ENCODE peak calls at places on chromosomes 7 and 10, in four cellular contexts. V, A, P and T are unnamed samples.

GRCh38 chr10:1406976-1407945 is 330.1 kb downstream of the ADARB2 start:
- DNase-seq in A (no peak), V (no peak), P (no peak), T (no peak)

GRCh38 chr7:2403718-2404648 is 572 bp downstream of the CHST12 start:
- DNase-seq in V (peak), A (peak), P (no peak), T (no peak)

GRCh38 chr10:103661198-103661950 is 167.9 kb downstream of the NEURL1 start:
- DNase-seq in P (peak), A (peak), V (peak), T (peak)

GRCh38 chr10:78339251-78339650 is 305.6 kb downstream of the RPS24 start:
- DNase-seq in A (no peak), V (no peak), P (no peak), T (peak)

GRCh38 chr10:33022090-33022489 is 64.1 kb upstream of the ITGB1 start:
- DNase-seq in V (no peak), A (no peak), P (no peak), T (no peak)

GRCh38 chr7:88291401-88292173 is 15.1 kb downstream of the STEAP4 start:
- DNase-seq in P (no peak), A (no peak), V (peak), T (no peak)

GRCh38 chr10:86393858-86394472 is 27.4 kb upstream of the GRID1 start:
- DNase-seq in V (no peak), P (no peak), A (no peak), T (no peak)

GRCh38 chr10:70299876-70300275 is 16.1 kb upstream of the NPFFR1 start:
- DNase-seq in P (no peak), V (no peak), A (no peak), T (no peak)

GRCh38 chr10:49187950-49188761 is at the start of gene TMEM273:
- DNase-seq in A (no peak), V (no peak), P (no peak), T (no peak)

GRCh38 chr10:13206546-13207443 is 27.4 kb downstream of the UCMA start:
- DNase-seq in V (peak), P (no peak), A (no peak), T (no peak)

GRCh38 chr7:33790746-33791145 is 114.6 kb upstream of the BMPER start:
- DNase-seq in A (peak), P (peak), V (no peak), T (peak)

GRCh38 chr7:2313450-2314208 is 612 bp downstream of the SNX8 start:
- DNase-seq in A (no peak), P (no peak), V (no peak), T (no peak)

GRCh38 chr10:5812283-5813090 is 747 bp downstream of the GDI2 start:
- DNase-seq in P (no peak), V (no peak), A (peak), T (no peak)

GRCh38 chr7:121798076-121798475 is 74.9 kb upstream of the PTPRZ1 start:
- DNase-seq in A (peak), P (no peak), V (no peak), T (no peak)

DNA sequence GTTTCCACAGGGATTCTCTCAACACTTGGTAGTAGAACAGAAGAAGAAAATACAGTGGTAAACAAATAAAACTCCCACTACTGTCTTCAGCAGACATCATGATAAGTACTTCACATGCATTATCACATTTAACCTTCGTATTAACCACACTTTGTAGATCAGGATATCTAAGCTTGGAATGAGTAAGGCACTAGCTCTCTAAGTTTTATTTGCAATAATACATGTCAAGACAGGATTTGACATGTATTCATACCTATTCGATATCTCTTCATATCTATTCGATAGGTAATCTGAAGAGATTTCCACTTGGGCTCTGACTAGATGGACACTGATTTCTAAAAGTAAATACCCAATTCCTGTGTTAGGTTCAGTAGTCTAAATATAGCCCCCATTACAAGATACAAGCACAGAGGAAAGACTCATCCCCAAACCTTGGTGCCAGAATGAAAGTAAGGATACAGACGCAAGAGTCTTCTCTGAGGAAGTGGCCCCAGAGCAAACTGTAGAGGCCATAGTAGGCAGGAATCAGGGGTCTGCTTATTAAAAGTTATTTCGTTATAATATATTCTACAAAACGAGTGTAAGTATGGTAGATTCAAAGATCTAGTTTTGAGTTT is 58.4 kb downstream of the FOXP2 start:
- DNase-seq in P (no peak), V (no peak), A (no peak), T (no peak)
- H3K14ac ChIP-seq in P (no peak), V (no peak), A (no peak), T (no peak)

GRCh38 chr7:133582766-133583523 is 330.1 kb downstream of the EXOC4 start:
- DNase-seq in A (no peak), V (peak), P (no peak), T (no peak)

GRCh38 chr7:133590795-133591194 is 337.9 kb downstream of the EXOC4 start:
- DNase-seq in P (no peak), V (no peak), A (no peak), T (no peak)

GRCh38 chr7:133586253-133586652 is 333.4 kb downstream of the EXOC4 start:
- DNase-seq in V (no peak), P (no peak), A (no peak), T (no peak)

GRCh38 chr7:133583545-133584171 is 330.8 kb downstream of the EXOC4 start:
- DNase-seq in P (no peak), A (no peak), V (no peak), T (no peak)

DNA sequence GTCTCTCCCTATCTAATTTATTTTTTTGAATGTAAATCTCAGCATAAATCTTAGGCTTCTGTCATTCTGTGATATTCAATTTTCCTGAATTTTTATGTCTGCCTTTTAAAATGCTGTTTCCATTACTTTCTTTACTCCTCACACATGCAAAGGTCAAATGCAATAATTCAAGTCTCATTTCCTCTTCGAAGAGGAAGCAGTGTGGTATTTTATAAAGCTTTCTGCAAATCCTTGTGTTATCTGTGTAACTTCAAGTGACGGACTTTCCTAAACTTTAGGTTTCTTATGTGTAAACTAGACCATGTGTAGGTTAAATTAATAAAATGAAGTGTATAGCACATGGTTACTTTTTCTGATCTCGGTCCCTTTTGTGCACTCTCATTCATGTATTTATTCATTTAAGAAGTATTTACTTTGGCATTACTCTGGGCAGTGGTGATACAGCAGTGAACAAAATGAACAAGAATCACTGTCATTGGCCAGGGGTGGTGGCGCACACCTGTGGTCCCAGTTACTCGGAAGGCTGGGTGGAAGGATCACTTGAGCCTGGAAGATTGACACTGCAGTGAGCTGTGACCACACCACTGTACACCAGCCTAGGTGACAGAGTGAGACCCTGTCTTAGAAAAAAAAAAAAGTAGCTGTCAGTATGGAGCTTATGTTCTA is 332.3 kb downstream of the EXOC4 start:
- DNase-seq in A (no peak), V (no peak), P (no peak), T (no peak)
- H2AK5ac ChIP-seq in A (no peak), V (peak), P (no peak), T (no peak)

DNA sequence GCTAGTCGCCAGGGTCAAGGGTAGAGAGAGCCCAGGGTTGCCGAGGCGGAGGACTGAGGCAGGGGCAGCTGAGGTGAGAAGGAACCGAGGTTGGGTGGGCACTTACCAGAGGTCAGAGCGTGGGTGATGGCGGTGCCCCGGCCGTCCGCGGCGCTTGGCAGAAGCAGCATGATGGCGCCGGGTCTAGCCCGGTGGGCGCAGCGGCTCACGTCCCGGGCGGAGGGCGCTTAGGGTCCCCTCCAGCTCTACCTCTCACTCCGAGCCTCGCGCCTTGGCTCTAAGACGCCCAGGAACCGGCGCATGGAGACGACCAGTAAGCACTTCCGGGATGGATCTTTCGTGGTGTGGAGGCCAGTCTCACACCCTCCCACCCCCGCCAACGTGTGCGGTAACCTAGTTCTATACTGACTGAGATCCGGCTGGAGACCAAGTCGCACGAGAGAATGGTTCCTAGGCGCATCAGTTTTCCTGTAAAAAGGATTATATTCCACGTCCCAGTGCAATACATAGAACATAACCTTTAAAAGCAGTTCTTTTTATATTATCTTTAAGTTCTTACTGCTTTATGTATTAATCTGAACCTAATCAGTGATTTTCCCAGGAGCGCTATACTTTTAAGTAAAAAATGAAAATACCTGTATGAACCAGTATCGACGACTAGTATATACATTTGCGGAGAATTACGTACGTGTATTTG is at the start of gene DNAJC2:
- DNase-seq in A (peak), V (peak), P (peak), T (peak)
- H3K14ac ChIP-seq in A (peak), V (peak), P (no peak), T (peak)

GRCh38 chr10:109892087-109892486 is 31.2 kb downstream of the XPNPEP1 start:
- DNase-seq in A (no peak), V (no peak), P (no peak), T (peak)
- H2AK5ac ChIP-seq in A (peak), V (peak), P (no peak), T (no peak)